ENCODE peak calls at places on chromosomes 16 and 17, in five cellular contexts. V is C1 segment of cervical spinal cord, C is COR-L47, L is substantia nigra, Z is EL. S is an unnamed sample.

GRCh38 chr17:27217631-27218030 is 76.3 kb upstream of the WSB1 start:
- DNase-seq in V (no peak), L (no peak), C (no peak), Z (no peak), S (no peak)

GRCh38 chr16:1793578-1794220 is at the start of gene IGFALS:
- DNase-seq in Z (no peak), V (no peak), L (no peak), C (no peak), S (peak)

GRCh38 chr16:81070979-81071378 is 6.1 kb downstream of the C16orf46 start:
- DNase-seq in L (no peak), V (no peak), C (no peak), Z (no peak), S (no peak)

GRCh38 chr17:81170727-81171494 is 4.9 kb upstream of the AATK start:
- DNase-seq in C (no peak), Z (no peak), V (no peak), L (no peak), S (no peak)

GRCh38 chr16:49019826-49020401 is 261.7 kb downstream of the CBLN1 start:
- DNase-seq in C (peak), L (no peak), Z (no peak), V (no peak), S (no peak)

GRCh38 chr17:305090-305976 is 47.3 kb downstream of the RPH3AL start:
- DNase-seq in L (no peak), C (no peak), V (no peak), Z (no peak), S (peak)

GRCh38 chr17:42034059-42034458 is 14.2 kb downstream of the NKIRAS2 start:
- DNase-seq in C (no peak), V (no peak), Z (no peak), L (no peak), S (no peak)

GRCh38 chr16:60651351-60651750 is 1384.9 kb downstream of the CDH8 start:
- DNase-seq in C (no peak), V (no peak), L (no peak), Z (no peak), S (no peak)

GRCh38 chr16:54648575-54648974 is 282.1 kb upstream of the IRX5 start:
- DNase-seq in L (no peak), Z (no peak), C (peak), V (no peak), S (no peak)

GRCh38 chr16:74623214-74623842 is 16.4 kb upstream of the GLG1 start:
- DNase-seq in L (no peak), Z (peak), V (no peak), C (peak), S (peak)

GRCh38 chr17:17743391-17744112 is 62.3 kb downstream of the RAI1 start:
- DNase-seq in Z (no peak), C (no peak), L (no peak), V (no peak), S (peak)

GRCh38 chr17:37849617-37849972 is 74.6 kb upstream of the TBC1D3K start:
- DNase-seq in Z (no peak), V (no peak), L (no peak), C (no peak), S (no peak)

GRCh38 chr17:81039854-81040758 is 5.2 kb downstream of the BAIAP2 start:
- DNase-seq in V (no peak), C (peak), L (no peak), Z (peak), S (peak)

GRCh38 chr16:2428051-2428786 is 1.0 kb upstream of the CCNF start:
- DNase-seq in V (no peak), Z (peak), L (no peak), C (no peak), S (peak)

GRCh38 chr16:8905168-8905762 is 23.1 kb downstream of the LITAFD start:
- DNase-seq in V (no peak), Z (no peak), C (peak), L (no peak), S (no peak)

GRCh38 chr17:81237591-81238489 is 1.0 kb downstream of the TEPSIN start:
- DNase-seq in L (no peak), V (no peak), C (no peak), Z (no peak), S (no peak)

GRCh38 chr17:81682565-81683207 is 911 bp downstream of the ARL16 start:
- DNase-seq in L (no peak), V (no peak), C (no peak), Z (peak), S (peak)

GRCh38 chr17:80664217-80664780 is 119.7 kb downstream of the RPTOR start:
- DNase-seq in Z (no peak), V (no peak), L (no peak), C (no peak), S (no peak)

GRCh38 chr17:2707721-2708584 is 3.6 kb downstream of the CLUH start:
- DNase-seq in L (peak), C (no peak), V (peak), Z (peak), S (peak)

GRCh38 chr17:48892940-48893645 is 506 bp downstream of the ATP5MC1 start:
- DNase-seq in V (no peak), C (no peak), Z (no peak), L (no peak), S (peak)

GRCh38 chr16:52114414-52114813 is 432.5 kb downstream of the TOX3 start:
- DNase-seq in V (no peak), Z (no peak), L (no peak), C (no peak), S (no peak)

GRCh38 chr16:89446136-89446974 is 44.0 kb downstream of the ANKRD11 start:
- DNase-seq in Z (no peak), C (no peak), L (no peak), V (no peak), S (no peak)

S was measured in osteoblast.